ENCODE peak calls at places on chromosomes 6 and 20, in seven cellular contexts. B, I, J, P, N, H and S are unnamed samples.

GRCh38 chr6:17525637-17526036 is 74.5 kb upstream of the FAM8A1 start:
- DNase-seq in I (no peak), N (no peak), P (no peak), B (no peak), H (no peak), J (no peak), S (no peak)

GRCh38 chr6:88493717-88494116 is 327.6 kb upstream of the CNR1 start:
- DNase-seq in I (no peak), N (no peak), H (no peak), B (no peak), J (no peak), P (no peak), S (no peak)

GRCh38 chr6:167293590-167294091 is 2.5 kb downstream of the UNC93A start:
- DNase-seq in I (no peak), H (no peak), B (no peak), P (no peak), J (no peak), N (no peak), S (no peak)

GRCh38 chr20:856361-856775 is 22.9 kb downstream of the FAM110A start:
- DNase-seq in N (no peak), J (peak; percentile 29), I (peak; percentile 74), H (no peak), B (peak; percentile 30), P (no peak), S (no peak)

GRCh38 chr6:21531393-21531792 is 62.2 kb upstream of the SOX4 start:
- DNase-seq in I (no peak), B (no peak), J (no peak), H (no peak), P (no peak), N (no peak), S (no peak)

GRCh38 chr20:52610749-52611148 is 361.4 kb upstream of the TSHZ2 start:
- DNase-seq in B (no peak), H (no peak), N (no peak), J (no peak), I (no peak), P (no peak), S (no peak)

GRCh38 chr20:43987531-43987930 is 72.9 kb downstream of the TOX2 start:
- DNase-seq in J (no peak), N (no peak), H (no peak), P (no peak), I (no peak), B (no peak), S (no peak)

GRCh38 chr6:124854338-124854922 is 107.8 kb upstream of the RNF217 start:
- DNase-seq in H (no peak), I (no peak), B (no peak), J (no peak), N (no peak), P (no peak), S (no peak)

GRCh38 chr20:51447097-51447764 is 95.3 kb downstream of the NFATC2 start:
- DNase-seq in I (peak; percentile 28), J (peak; percentile 85), N (peak; percentile 11), H (no peak), P (peak; percentile 92), B (no peak), S (no peak)

GRCh38 chr6:42818878-42819277 is 37.0 kb downstream of the BICRAL start:
- DNase-seq in P (no peak), N (no peak), B (no peak), H (no peak), J (no peak), I (no peak), S (no peak)

GRCh38 chr6:579339-579738 is 77.6 kb downstream of the HUS1B start:
- DNase-seq in B (no peak), N (peak; percentile 37), P (no peak), H (no peak), I (no peak), J (no peak), S (no peak)
- TF ChIP-seq CTCF in B (no peak), N (peak; percentile 54), P (no peak), H (peak; percentile 12), I (no peak), J (peak; percentile 35), S (no peak)

DNA sequence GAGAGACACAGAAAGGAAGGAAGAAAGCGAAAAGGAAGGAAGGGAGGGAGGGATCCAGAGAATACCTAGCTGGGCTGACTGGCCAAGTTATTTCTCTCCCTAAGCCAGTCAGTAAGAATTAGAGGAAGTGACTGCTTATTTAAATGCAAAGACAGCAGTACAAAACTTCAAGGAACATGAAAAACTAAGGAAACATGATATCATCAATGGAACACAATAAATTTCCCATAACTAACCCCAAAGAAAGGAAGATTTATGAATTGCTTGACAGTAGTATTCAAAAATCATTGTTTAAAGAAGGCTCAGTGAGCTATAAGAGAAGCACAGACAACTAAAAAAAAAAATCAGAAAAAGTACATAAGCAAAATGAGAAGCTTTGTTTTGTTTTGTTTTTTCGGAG is 252.3 kb upstream of the SASH1 start:
- DNase-seq in P (no peak), B (no peak), I (no peak), N (no peak), J (no peak), H (no peak), S (no peak)
- TF ChIP-seq CTCF in P (no peak), B (no peak), I (no peak), N (no peak), J (no peak), H (no peak), S (no peak)

GRCh38 chr6:36701401-36701991 is 3.9 kb downstream of the RAB44 start:
- DNase-seq in B (no peak), H (no peak), I (no peak), P (peak; percentile 49), J (no peak), N (peak; percentile 37), S (no peak)
- TF ChIP-seq CTCF in B (no peak), H (no peak), I (no peak), P (no peak), J (no peak), N (peak; percentile 58), S (no peak)

DNA sequence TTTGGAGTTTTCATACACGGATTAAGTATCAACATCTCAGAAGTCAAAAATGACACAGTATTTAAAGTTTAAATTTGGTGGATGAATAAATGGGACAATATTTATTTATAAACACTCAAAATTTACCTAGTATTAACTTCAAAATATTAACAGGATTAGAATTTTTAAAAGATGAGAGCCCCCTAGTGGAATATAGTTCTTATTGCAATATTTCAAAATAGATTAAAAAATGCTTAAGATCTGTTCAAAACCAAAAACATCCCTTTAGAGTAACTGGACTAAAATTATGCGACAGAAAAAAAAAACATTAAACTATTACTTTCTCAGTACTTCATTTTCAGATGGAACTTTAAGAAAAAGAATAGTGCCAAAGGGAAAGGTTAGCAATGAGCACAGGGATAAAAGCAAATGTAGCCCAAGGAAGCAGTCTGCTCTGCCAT is 56.6 kb downstream of the SNX14 start:
- DNase-seq in H (no peak), N (no peak), B (no peak), J (no peak), P (no peak), I (no peak), S (no peak)
- TF ChIP-seq CTCF in H (peak; percentile 68), N (no peak), B (peak; percentile 92), J (peak; percentile 39), P (peak; percentile 66), I (peak; percentile 34), S (peak; percentile 91)

GRCh38 chr20:63934271-63935068 is 21.7 kb downstream of the UCKL1 start:
- DNase-seq in N (no peak), B (no peak), P (no peak), H (peak; percentile 50), J (no peak), I (no peak), S (peak; percentile 54)
- TF ChIP-seq CTCF in N (peak; percentile 49), B (no peak), P (no peak), H (peak; percentile 63), J (peak; percentile 30), I (no peak), S (peak; percentile 56)

GRCh38 chr6:44062771-44063560 is 64.3 kb downstream of the MRPL14 start:
- DNase-seq in J (no peak), P (no peak), B (no peak), H (peak; percentile 39), I (no peak), N (peak; percentile 93), S (peak; percentile 46)
- TF ChIP-seq CTCF in J (peak; percentile 28), P (no peak), B (no peak), H (peak; percentile 45), I (peak; percentile 35), N (peak; percentile 97), S (peak; percentile 77)